ENCODE peak calls at places on chromosomes 13 and 19, in ten cellular contexts. E is neural crest cell, H is GM10248, F is mesothelial cell of epicardium, D is pancreas, C is AG10803, T is WERI-Rb-1, Z is Calu3, G is upper lobe of left lung, J is activated B cell treated with CpG ODN at 0.5 μM for 24 hours. W is an unnamed sample.

GRCh38 chr19:17757125-17757524 is 5.8 kb downstream of the FCHO1 start:
- DNase-seq in E (no peak), H (no peak), F (no peak), D (peak), C (peak), T (no peak), Z (peak), G (peak), J (no peak), W (no peak)

GRCh38 chr19:55549500-55550320 is 4.4 kb upstream of the SBK3 start:
- DNase-seq in E (peak), H (no peak), F (no peak), D (no peak), C (peak), T (peak), Z (peak), G (no peak), J (no peak), W (no peak)

GRCh38 chr13:34011552-34012085 is 193.7 kb downstream of the RFC3 start:
- DNase-seq in E (no peak), H (no peak), F (no peak), D (no peak), C (no peak), T (no peak), Z (no peak), G (no peak), J (no peak), W (no peak)

GRCh38 chr13:102293723-102294122 is 108.1 kb downstream of the FGF14 start:
- DNase-seq in E (no peak), H (no peak), F (no peak), D (no peak), C (no peak), T (no peak), Z (no peak), G (no peak), J (no peak), W (no peak)

GRCh38 chr13:50581586-50582196 is 261.8 kb downstream of the DLEU7 start:
- DNase-seq in E (no peak), H (no peak), F (no peak), D (no peak), C (no peak), T (no peak), Z (no peak), G (no peak), J (no peak), W (no peak)

GRCh38 chr13:112766336-112766735 is 76.5 kb downstream of the ATP11A start:
- DNase-seq in E (no peak), H (no peak), F (no peak), D (no peak), C (no peak), T (no peak), Z (no peak), G (no peak), J (no peak), W (peak)

GRCh38 chr13:81738364-81738763 is 1397.4 kb upstream of the SPRY2 start:
- DNase-seq in E (no peak), H (no peak), F (no peak), D (no peak), C (no peak), T (no peak), Z (no peak), G (no peak), J (no peak), W (no peak)

GRCh38 chr19:48635966-48636858 is 967 bp downstream of the DBP start:
- DNase-seq in E (no peak), H (no peak), F (no peak), D (peak), C (no peak), T (no peak), Z (no peak), G (peak), J (no peak), W (peak)

GRCh38 chr19:53328967-53329366 is 4.6 kb upstream of the ZNF845 start:
- DNase-seq in E (no peak), H (no peak), F (no peak), D (peak), C (peak), T (no peak), Z (no peak), G (no peak), J (no peak), W (no peak)

GRCh38 chr13:106355866-106356265 is 179.6 kb downstream of the EFNB2 start:
- DNase-seq in E (no peak), H (no peak), F (no peak), D (no peak), C (no peak), T (no peak), Z (no peak), G (no peak), J (no peak), W (no peak)

GRCh38 chr19:50432221-50432626 is 468 bp upstream of the MYBPC2 start:
- DNase-seq in E (no peak), H (no peak), F (peak), D (no peak), C (no peak), T (no peak), Z (peak), G (no peak), J (no peak), W (no peak)

GRCh38 chr19:18450934-18451836 is 13.3 kb upstream of the ISYNA1 start:
- DNase-seq in E (peak), H (peak), F (peak), D (peak), C (peak), T (peak), Z (peak), G (peak), J (peak), W (peak)

GRCh38 chr19:13849277-13849676 is 27.7 kb upstream of the NANOS3 start:
- DNase-seq in E (no peak), H (no peak), F (no peak), D (no peak), C (no peak), T (no peak), Z (no peak), G (no peak), J (no peak), W (no peak)

GRCh38 chr19:43560687-43561086 is 14.6 kb downstream of the XRCC1 start:
- DNase-seq in E (no peak), H (no peak), F (no peak), D (no peak), C (no peak), T (no peak), Z (peak), G (no peak), J (no peak), W (no peak)
- TF ChIP-seq CTCF in E (no peak), H (no peak), F (no peak), D (no peak), C (peak), T (no peak), Z (no peak), G (no peak), J (no peak), W (no peak)

GRCh38 chr13:47190696-47191095 is 293.8 kb upstream of the HTR2A start:
- DNase-seq in E (no peak), H (no peak), F (no peak), D (no peak), C (no peak), T (no peak), Z (no peak), G (no peak), J (no peak), W (no peak)
- TF ChIP-seq CTCF in E (no peak), H (no peak), F (no peak), D (no peak), C (no peak), T (no peak), Z (no peak), G (no peak), J (no peak), W (no peak)

DNA sequence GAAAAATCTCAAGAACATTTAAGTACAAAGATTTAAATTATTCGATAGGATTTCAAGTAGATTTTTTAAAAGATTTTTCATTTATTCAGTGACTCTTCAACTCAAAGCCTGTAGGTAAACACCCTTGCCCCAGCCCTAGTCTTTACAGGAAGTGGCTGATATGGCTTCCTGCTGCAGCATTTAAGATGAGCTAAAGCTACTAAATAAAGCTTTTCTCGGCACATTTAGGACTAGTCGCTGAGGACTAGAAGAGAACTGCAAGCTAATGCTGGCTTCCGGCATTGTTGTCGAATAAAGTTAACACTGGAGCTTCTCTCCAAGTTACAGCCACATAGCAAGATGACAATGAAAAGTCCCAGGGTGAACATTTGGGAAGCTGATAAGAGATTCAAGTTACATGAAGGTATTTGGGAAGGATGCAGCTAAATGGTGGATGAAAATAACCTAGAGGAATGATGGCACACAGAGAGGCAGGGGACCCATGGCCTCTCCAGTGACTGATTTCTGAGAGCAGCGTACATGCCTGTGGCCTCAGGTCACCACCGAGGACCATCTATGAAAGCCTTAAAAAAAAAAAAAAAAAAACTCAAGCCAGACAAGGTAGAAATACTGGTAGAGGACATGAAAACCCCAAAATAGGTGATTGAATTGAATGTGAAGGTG is 155.6 kb downstream of the DCT start:
- DNase-seq in E (no peak), H (no peak), F (no peak), D (no peak), C (no peak), T (no peak), Z (no peak), G (no peak), J (no peak), W (no peak)
- TF ChIP-seq CTCF in E (no peak), H (no peak), F (no peak), D (no peak), C (no peak), T (no peak), Z (no peak), G (no peak), J (no peak), W (no peak)

DNA sequence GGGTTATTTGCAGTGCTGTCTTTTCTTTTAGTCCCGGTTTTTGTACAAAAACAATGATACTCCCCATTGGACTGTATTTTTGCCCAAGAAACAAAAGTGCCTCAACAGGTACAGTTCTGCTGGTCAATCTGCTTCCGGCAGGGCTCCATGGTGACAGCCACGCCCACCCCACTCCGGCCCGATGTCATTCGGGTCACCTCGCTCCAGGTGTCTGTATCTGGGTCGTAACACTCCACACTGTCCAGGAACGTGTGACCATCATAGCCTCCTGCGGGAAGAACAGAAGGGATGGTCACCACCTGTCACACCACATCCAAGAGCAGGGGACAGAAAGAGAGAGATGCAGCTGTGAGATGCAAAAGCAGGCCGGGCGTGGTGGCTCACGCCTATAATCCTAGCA is 16.6 kb downstream of the KEAP1 start:
- DNase-seq in E (no peak), H (no peak), F (no peak), D (no peak), C (no peak), T (no peak), Z (no peak), G (no peak), J (no peak), W (no peak)
- TF ChIP-seq CTCF in E (no peak), H (no peak), F (no peak), D (no peak), C (no peak), T (no peak), Z (no peak), G (no peak), J (no peak), W (no peak)

GRCh38 chr13:44989941-44990340 is 603 bp downstream of the GPALPP1 start:
- DNase-seq in E (no peak), H (no peak), F (no peak), D (no peak), C (peak), T (no peak), Z (no peak), G (no peak), J (no peak), W (no peak)

DNA sequence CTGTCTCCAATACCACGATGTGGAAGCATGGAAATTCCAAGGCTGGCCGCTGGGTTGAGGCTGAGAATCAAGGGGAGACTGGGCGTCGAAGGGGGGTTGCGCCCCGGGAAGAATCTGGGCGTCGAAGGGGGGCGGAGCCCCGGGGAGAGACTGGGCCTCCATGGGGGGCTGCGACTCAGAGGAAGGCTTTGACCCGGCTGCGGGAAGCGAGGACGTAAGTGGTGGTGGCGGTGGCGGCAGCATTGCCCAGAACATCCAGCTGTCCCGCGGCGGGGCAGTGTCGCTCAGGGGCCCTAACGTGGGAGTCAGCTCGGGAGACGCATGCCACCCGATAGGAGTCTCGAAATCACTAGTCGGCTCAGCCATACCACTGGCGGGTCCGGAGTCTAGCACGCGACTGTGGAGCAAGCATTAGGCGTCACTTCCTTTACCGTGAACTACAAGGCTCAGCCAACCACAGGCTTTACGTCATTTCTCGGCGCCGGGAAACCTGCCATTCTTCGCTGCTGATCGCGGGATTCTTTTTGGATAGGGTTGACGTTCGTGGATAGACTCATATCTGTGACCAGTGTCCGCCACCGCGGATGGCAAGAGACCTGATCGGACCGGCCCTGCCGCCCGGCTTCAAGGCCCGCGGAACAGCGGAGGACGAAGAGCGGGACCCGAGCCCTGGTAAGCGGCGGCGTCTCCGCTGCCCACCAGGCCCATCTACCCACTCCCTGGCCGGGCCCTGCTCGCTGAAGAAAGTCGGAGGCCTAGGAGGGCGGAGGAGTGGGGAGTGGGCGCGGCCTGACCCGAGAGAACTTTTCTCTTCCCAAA is at the start of the genes GPALPP1 and NUFIP1:
- DNase-seq in E (peak), H (peak), F (peak), D (peak), C (peak), T (peak), Z (peak), G (peak), J (peak), W (peak)
- TF ChIP-seq CTCF in E (peak), H (no peak), F (peak), D (no peak), C (peak), T (no peak), Z (no peak), G (peak), J (no peak), W (no peak)

GRCh38 chr13:111095031-111095840 is 19.9 kb upstream of the ARHGEF7 start:
- DNase-seq in E (no peak), H (no peak), F (no peak), D (no peak), C (no peak), T (no peak), Z (no peak), G (no peak), J (no peak), W (no peak)

GRCh38 chr13:111092685-111093084 is 22.4 kb upstream of the ARHGEF7 start:
- DNase-seq in E (no peak), H (no peak), F (no peak), D (no peak), C (no peak), T (no peak), Z (no peak), G (no peak), J (no peak), W (no peak)

GRCh38 chr13:111095911-111096501 is 19.1 kb upstream of the ARHGEF7 start:
- DNase-seq in E (no peak), H (no peak), F (no peak), D (no peak), C (no peak), T (no peak), Z (no peak), G (no peak), J (no peak), W (no peak)

GRCh38 chr13:111093136-111093535 is 22.0 kb upstream of the ARHGEF7 start:
- DNase-seq in E (no peak), H (no peak), F (no peak), D (no peak), C (no peak), T (no peak), Z (no peak), G (no peak), J (no peak), W (no peak)

DNA sequence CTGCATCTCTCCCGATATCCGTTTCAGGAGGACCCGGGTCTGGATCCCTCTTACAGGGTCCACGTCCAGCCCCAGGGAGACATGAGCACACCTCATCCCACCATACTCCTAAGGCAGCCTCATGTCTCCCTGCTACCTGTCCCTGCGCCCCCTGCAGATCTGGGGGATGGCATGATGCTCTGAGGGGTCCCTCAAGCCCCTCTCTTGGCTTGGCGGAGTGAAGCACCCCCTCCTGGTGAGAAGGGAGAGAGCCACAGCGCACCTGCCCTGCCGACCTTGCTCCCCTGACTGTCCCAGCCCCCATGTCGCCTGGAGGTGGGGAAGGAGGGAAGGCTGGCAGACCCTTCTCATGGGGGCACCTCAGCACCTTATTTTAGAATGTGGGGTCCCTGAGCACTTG is 21.5 kb upstream of the ARHGEF7 start:
- DNase-seq in E (no peak), H (no peak), F (no peak), D (no peak), C (no peak), T (no peak), Z (no peak), G (no peak), J (no peak), W (no peak)
- TF ChIP-seq CTCF in E (no peak), H (no peak), F (no peak), D (no peak), C (no peak), T (peak), Z (no peak), G (no peak), J (no peak), W (no peak)

GRCh38 chr13:25981060-25981459 is 70.8 kb downstream of the SHISA2 start:
- DNase-seq in E (no peak), H (no peak), F (no peak), D (no peak), C (no peak), T (no peak), Z (no peak), G (no peak), J (no peak), W (no peak)

GRCh38 chr13:25978961-25979360 is 72.9 kb downstream of the SHISA2 start:
- DNase-seq in E (no peak), H (no peak), F (no peak), D (no peak), C (no peak), T (no peak), Z (no peak), G (no peak), J (no peak), W (no peak)

GRCh38 chr13:25977671-25978070 is 74.1 kb downstream of the SHISA2 start:
- DNase-seq in E (no peak), H (no peak), F (no peak), D (no peak), C (no peak), T (no peak), Z (no peak), G (no peak), J (no peak), W (no peak)

GRCh38 chr13:25982908-25983307 is 68.9 kb downstream of the SHISA2 start:
- DNase-seq in E (no peak), H (no peak), F (no peak), D (no peak), C (no peak), T (no peak), Z (no peak), G (no peak), J (no peak), W (no peak)

DNA sequence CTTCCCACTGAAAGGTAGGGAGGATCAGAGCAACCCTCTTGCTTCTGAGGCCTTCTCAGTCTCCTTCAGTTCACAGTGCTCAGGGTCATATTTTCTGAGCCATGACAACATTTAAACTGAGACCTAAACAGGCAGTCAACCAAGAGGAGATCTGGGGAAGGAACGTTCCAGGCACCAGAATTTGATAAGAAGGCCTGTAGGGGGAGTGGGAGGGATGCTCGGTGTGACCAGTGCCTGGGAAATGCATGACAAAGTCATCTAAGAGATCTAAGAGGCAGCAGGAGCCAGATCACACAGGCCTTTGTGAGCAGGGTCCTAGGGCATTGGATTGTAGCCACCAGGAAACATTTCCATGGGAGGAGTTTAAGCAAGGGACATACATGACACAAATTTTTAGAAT is 71.6 kb downstream of the SHISA2 start:
- DNase-seq in E (no peak), H (no peak), F (no peak), D (no peak), C (peak), T (peak), Z (peak), G (no peak), J (no peak), W (no peak)
- TF ChIP-seq CTCF in E (peak), H (no peak), F (no peak), D (no peak), C (peak), T (peak), Z (no peak), G (peak), J (no peak), W (no peak)

W was measured in CD14-positive monocyte.